ENCODE peak calls at places on chromosomes 16 and 17, in nine cellular contexts. P, I, W, Q, O, Z, A, U and T are unnamed samples.

GRCh38 chr16:4391635-4392381 is 20.2 kb downstream of the VASN start:
- DNase-seq in P (no peak), I (no peak), W (no peak), Q (no peak), O (no peak), Z (no peak), A (no peak), U (no peak), T (no peak)

GRCh38 chr16:26005336-26005735 is 313.6 kb downstream of the HS3ST4 start:
- DNase-seq in P (no peak), I (no peak), W (no peak), Q (no peak), O (no peak), Z (no peak), A (no peak), U (no peak), T (no peak)

GRCh38 chr16:83602797-83603735 is 204.7 kb upstream of the HSBP1 start:
- DNase-seq in P (no peak), I (no peak), W (no peak), Q (no peak), O (no peak), Z (no peak), A (no peak), U (no peak), T (no peak)

GRCh38 chr16:397736-398332 is 835 bp downstream of the NME4 start:
- DNase-seq in P (no peak), I (peak; percentile 50), W (peak; percentile 49), Q (peak; percentile 35), O (peak; percentile 59), Z (peak; percentile 53), A (peak; percentile 87), U (peak; percentile 18), T (no peak)

GRCh38 chr17:59154721-59155438 is at the start of gene SKA2:
- DNase-seq in P (no peak), I (no peak), W (peak; percentile 91), Q (peak; percentile 97), O (no peak), Z (peak; percentile 98), A (no peak), U (peak; percentile 98), T (peak; percentile 99)

GRCh38 chr16:11147033-11147848 is 108.8 kb downstream of the SOCS1 start:
- DNase-seq in P (no peak), I (no peak), W (no peak), Q (no peak), O (no peak), Z (no peak), A (no peak), U (no peak), T (no peak)

GRCh38 chr16:495127-495748 is 32.3 kb upstream of the CAPN15 start:
- DNase-seq in P (peak; percentile 2), I (peak; percentile 47), W (peak; percentile 65), Q (peak; percentile 31), O (no peak), Z (peak; percentile 54), A (peak; percentile 29), U (no peak), T (peak; percentile 51)

GRCh38 chr16:81601008-81601428 is 156.4 kb downstream of the CMIP start:
- DNase-seq in P (no peak), I (peak; percentile 70), W (no peak), Q (no peak), O (peak; percentile 68), Z (no peak), A (peak; percentile 74), U (no peak), T (peak; percentile 80)

GRCh38 chr17:44565866-44566443 is 8.7 kb downstream of the FZD2 start:
- DNase-seq in P (no peak), I (no peak), W (no peak), Q (no peak), O (no peak), Z (no peak), A (no peak), U (no peak), T (no peak)